ENCODE peak calls at places on chromosomes 5 and 9, in nine cellular contexts. M is AML-193; K is GM12878; N is colonic mucosa; A is NCI-H774; R is thyroid gland; J is NCI-H524 treated with DMSO at 0.1 percent for 48 hours; F is left colon; O is activated naive CD4-positive, alpha-beta T cell treated with anti-CD3 and anti-CD28 coated beads, Interleukin-2, amount 10 ng/mL, durations not matched to agents 7 days and 5 days. G is an unnamed sample.

GRCh38 chr5:147101654-147102053 is 133.2 kb upstream of the STK32A start:
- DNase-seq in F (no peak), O (no peak), K (no peak), R (no peak), M (no peak), A (no peak), J (no peak), N (no peak), G (no peak)

GRCh38 chr9:98607787-98608186 is 100.9 kb downstream of the GABBR2 start:
- DNase-seq in R (no peak), K (no peak), F (no peak), N (no peak), A (no peak), M (no peak), O (no peak), J (no peak), G (no peak)

GRCh38 chr9:134688231-134688630 is 46.6 kb downstream of the COL5A1 start:
- DNase-seq in F (no peak), O (no peak), J (no peak), M (no peak), N (no peak), R (no peak), A (no peak), K (no peak), G (no peak)

GRCh38 chr5:116084231-116084630 is 594 bp upstream of the COMMD10 start:
- DNase-seq in O (peak), N (peak), F (no peak), R (peak), J (no peak), M (peak), K (no peak), A (peak), G (no peak)

GRCh38 chr5:58582411-58583393 is at the start of gene RAB3C:
- DNase-seq in N (peak), O (peak), R (peak), K (peak), M (peak), J (peak), F (peak), A (peak), G (peak)

GRCh38 chr5:60633336-60633735 is 66.6 kb downstream of the DEPDC1B start:
- DNase-seq in O (no peak), F (no peak), R (peak), A (no peak), M (no peak), N (no peak), K (no peak), J (no peak), G (no peak)

GRCh38 chr5:51383494-51384081 is 340 bp downstream of the ISL1 start:
- DNase-seq in N (no peak), O (no peak), A (no peak), R (no peak), F (no peak), M (no peak), J (no peak), K (no peak), G (no peak)

GRCh38 chr5:18281947-18282557 is 647.8 kb downstream of the TAF11L14 start:
- DNase-seq in K (no peak), F (no peak), M (peak), N (no peak), J (peak), R (no peak), A (peak), O (no peak), G (no peak)

GRCh38 chr9:98010450-98010849 is 27.3 kb downstream of the ANP32B start:
- DNase-seq in A (no peak), J (no peak), M (no peak), K (no peak), F (peak), R (peak), O (no peak), N (peak), G (no peak)

GRCh38 chr5:102700916-102701315 is 54.2 kb upstream of the PAM start:
- DNase-seq in J (no peak), K (no peak), A (no peak), F (no peak), R (no peak), N (no peak), O (no peak), M (no peak), G (no peak)

GRCh38 chr9:6955251-6955921 is 197.6 kb downstream of the KDM4C start:
- DNase-seq in A (peak), M (no peak), O (no peak), F (no peak), K (no peak), N (no peak), R (peak), J (no peak), G (no peak)

GRCh38 chr5:66143473-66144073 is 527 bp upstream of the SREK1 start:
- DNase-seq in R (no peak), A (no peak), K (no peak), F (no peak), J (no peak), O (no peak), N (no peak), M (no peak), G (no peak)

GRCh38 chr5:170247363-170247762 is 14.6 kb downstream of the C5orf58 start:
- DNase-seq in R (no peak), F (no peak), M (no peak), K (no peak), J (no peak), N (no peak), A (no peak), O (no peak), G (no peak)

GRCh38 chr9:124259273-124260078 is 1.7 kb downstream of the NEK6 start:
- DNase-seq in O (no peak), M (peak), F (peak), J (no peak), N (peak), A (no peak), K (no peak), R (peak), G (peak)

GRCh38 chr5:74154526-74154925 is 486.0 kb downstream of the ENC1 start:
- DNase-seq in R (no peak), O (no peak), A (no peak), J (no peak), M (no peak), N (no peak), F (no peak), K (no peak), G (no peak)

GRCh38 chr5:88250010-88250409 is 18.6 kb downstream of the TMEM161B start:
- DNase-seq in R (no peak), J (no peak), N (no peak), M (no peak), A (no peak), K (no peak), O (no peak), F (no peak), G (no peak)

GRCh38 chr9:120845255-120845654 is 2.5 kb upstream of the PSMD5 start:
- DNase-seq in J (no peak), F (no peak), A (no peak), M (peak), N (no peak), R (no peak), K (no peak), O (peak), G (no peak)

GRCh38 chr9:97598461-97599288 is 34.5 kb downstream of the TSTD2 start:
- DNase-seq in K (peak), A (peak), N (peak), F (peak), O (peak), R (peak), M (peak), J (peak), G (peak)

GRCh38 chr5:78778538-78778937 is 130.0 kb upstream of the LHFPL2 start:
- DNase-seq in N (no peak), O (no peak), K (no peak), M (no peak), J (no peak), R (no peak), A (no peak), F (no peak), G (no peak)

GRCh38 chr9:136787690-136788400 is 3.3 kb upstream of the TMEM141 start:
- DNase-seq in J (peak), O (peak), F (peak), N (peak), M (peak), R (peak), K (no peak), A (peak), G (peak)

GRCh38 chr5:117690603-117691002 is 1116.0 kb upstream of the SEMA6A start:
- DNase-seq in N (no peak), F (no peak), J (no peak), K (no peak), R (no peak), A (no peak), M (no peak), O (no peak), G (no peak)

GRCh38 chr5:151158287-151158661 is 695 bp upstream of the ANXA6 start:
- DNase-seq in F (no peak), J (no peak), M (no peak), R (peak), K (no peak), N (no peak), O (no peak), A (no peak), G (no peak)

GRCh38 chr9:121440265-121440664 is 59.4 kb downstream of the GGTA1 start:
- DNase-seq in M (no peak), O (no peak), N (no peak), R (no peak), A (no peak), J (no peak), K (no peak), F (no peak), G (no peak)